ENCODE peak calls at places on chromosomes 6 and 20, in four cellular contexts. One of them, this sample, is unnamed.

GRCh38 chr6:50062051-50062450 is 12.3 kb upstream of the DEFB112 start:
- DNase-seq in HepG2: peak
- DNase-seq in WTC11: no peak
- DNase-seq in K562: peak
- DNase-seq in this sample: no peak

GRCh38 chr6:152277826-152278247 is 359.3 kb downstream of the SYNE1 start:
- DNase-seq in K562: no peak
- DNase-seq in HepG2: peak
- DNase-seq in WTC11: no peak
- DNase-seq in this sample: no peak

GRCh38 chr6:33289784-33290315 is 449 bp downstream of the PFDN6 start:
- DNase-seq in WTC11: no peak
- DNase-seq in HepG2: no peak
- DNase-seq in K562: no peak
- DNase-seq in this sample: no peak

GRCh38 chr20:33676652-33677645 is 2.7 kb upstream of the NECAB3 start:
- DNase-seq in HepG2: no peak
- DNase-seq in WTC11: no peak
- DNase-seq in K562: peak
- DNase-seq in this sample: no peak

GRCh38 chr20:3730803-3731370 is 1.6 kb upstream of the HSPA12B start:
- DNase-seq in K562: no peak
- DNase-seq in WTC11: no peak
- DNase-seq in HepG2: no peak
- DNase-seq in this sample: no peak

GRCh38 chr6:104134876-104135275 is 724.8 kb downstream of the HACE1 start:
- DNase-seq in K562: no peak
- DNase-seq in WTC11: no peak
- DNase-seq in HepG2: no peak
- DNase-seq in this sample: no peak

GRCh38 chr20:22180244-22180643 is 404.1 kb downstream of the FOXA2 start:
- DNase-seq in HepG2: peak
- DNase-seq in K562: peak
- DNase-seq in WTC11: peak
- DNase-seq in this sample: peak

GRCh38 chr6:5090603-5091002 is 5.5 kb downstream of the PPP1R3G start:
- DNase-seq in K562: no peak
- DNase-seq in WTC11: no peak
- DNase-seq in HepG2: no peak
- DNase-seq in this sample: no peak

GRCh38 chr20:36802326-36803223 is 29.0 kb upstream of the DSN1 start:
- DNase-seq in WTC11: no peak
- DNase-seq in K562: no peak
- DNase-seq in HepG2: no peak
- DNase-seq in this sample: peak

GRCh38 chr20:1567392-1568165 is 10.1 kb upstream of the SIRPD start:
- DNase-seq in HepG2: peak
- DNase-seq in WTC11: no peak
- DNase-seq in K562: peak
- DNase-seq in this sample: peak

GRCh38 chr6:159170999-159171712 is 2.0 kb downstream of the FNDC1 start:
- DNase-seq in WTC11: no peak
- DNase-seq in K562: no peak
- DNase-seq in HepG2: no peak
- DNase-seq in this sample: no peak

GRCh38 chr6:80520195-80520594 is 413.7 kb downstream of the BCKDHB start:
- DNase-seq in WTC11: no peak
- DNase-seq in K562: no peak
- DNase-seq in HepG2: no peak
- DNase-seq in this sample: no peak

GRCh38 chr6:136524339-136524935 is 25.8 kb downstream of the MAP7 start:
- DNase-seq in WTC11: no peak
- DNase-seq in K562: no peak
- DNase-seq in HepG2: no peak
- DNase-seq in this sample: peak

GRCh38 chr6:21823371-21823770 is 229.8 kb downstream of the SOX4 start:
- DNase-seq in WTC11: no peak
- DNase-seq in K562: no peak
- DNase-seq in HepG2: no peak
- DNase-seq in this sample: no peak

GRCh38 chr6:137148291-137149076 is 25.0 kb downstream of the IL22RA2 start:
- DNase-seq in K562: no peak
- DNase-seq in HepG2: peak
- DNase-seq in WTC11: no peak
- DNase-seq in this sample: peak

GRCh38 chr20:48294196-48294595 is 508.9 kb upstream of the SULF2 start:
- DNase-seq in HepG2: no peak
- DNase-seq in K562: peak
- DNase-seq in WTC11: no peak
- DNase-seq in this sample: no peak

GRCh38 chr6:53565886-53566285 is 21.0 kb upstream of the GCLC start:
- DNase-seq in WTC11: no peak
- DNase-seq in K562: no peak
- DNase-seq in HepG2: no peak
- DNase-seq in this sample: no peak

GRCh38 chr6:41672816-41673703 is 34.8 kb downstream of the MDFI start:
- DNase-seq in K562: no peak
- DNase-seq in HepG2: no peak
- DNase-seq in WTC11: no peak
- DNase-seq in this sample: no peak

GRCh38 chr6:72040106-72040505 is 153.8 kb downstream of the RIMS1 start:
- DNase-seq in K562: no peak
- DNase-seq in WTC11: no peak
- DNase-seq in HepG2: no peak
- DNase-seq in this sample: no peak

GRCh38 chr6:22892452-22892851 is 323.1 kb downstream of the HDGFL1 start:
- DNase-seq in K562: no peak
- DNase-seq in HepG2: no peak
- DNase-seq in WTC11: no peak
- DNase-seq in this sample: peak

GRCh38 chr20:54044156-54044555 is 26.2 kb downstream of the BCAS1 start:
- DNase-seq in HepG2: no peak
- DNase-seq in WTC11: no peak
- DNase-seq in K562: no peak
- DNase-seq in this sample: no peak

GRCh38 chr6:93858213-93858612 is 438.9 kb upstream of the EPHA7 start:
- DNase-seq in K562: no peak
- DNase-seq in WTC11: no peak
- DNase-seq in HepG2: no peak
- DNase-seq in this sample: no peak

GRCh38 chr6:113645576-113645970 is 211.6 kb upstream of the MARCKS start:
- DNase-seq in WTC11: no peak
- DNase-seq in HepG2: peak
- DNase-seq in K562: no peak
- DNase-seq in this sample: no peak

GRCh38 chr6:15504040-15504491 is 158.8 kb downstream of the DTNBP1 start:
- DNase-seq in K562: no peak
- DNase-seq in HepG2: no peak
- DNase-seq in WTC11: no peak
- DNase-seq in this sample: no peak

GRCh38 chr6:166045173-166045957 is 122.3 kb downstream of the TBXT start:
- DNase-seq in K562: no peak
- DNase-seq in HepG2: no peak
- DNase-seq in WTC11: no peak
- DNase-seq in this sample: no peak

GRCh38 chr6:157595768-157596167 is 214.8 kb downstream of the ZDHHC14 start:
- DNase-seq in K562: no peak
- DNase-seq in HepG2: no peak
- DNase-seq in WTC11: no peak
- DNase-seq in this sample: no peak

GRCh38 chr6:56370591-56371198 is 123.3 kb upstream of the COL21A1 start:
- DNase-seq in HepG2: peak
- DNase-seq in WTC11: no peak
- DNase-seq in K562: no peak
- DNase-seq in this sample: peak

GRCh38 chr6:6315660-6316059 is 4.8 kb downstream of the F13A1 start:
- DNase-seq in WTC11: peak
- DNase-seq in HepG2: peak
- DNase-seq in K562: peak
- DNase-seq in this sample: peak
- TF ChIP-seq HMGXB4 in WTC11: no peak
- TF ChIP-seq HMGXB4 in HepG2: no peak
- TF ChIP-seq HMGXB4 in K562: no peak
- TF ChIP-seq HMGXB4 in this sample: no peak

DNA sequence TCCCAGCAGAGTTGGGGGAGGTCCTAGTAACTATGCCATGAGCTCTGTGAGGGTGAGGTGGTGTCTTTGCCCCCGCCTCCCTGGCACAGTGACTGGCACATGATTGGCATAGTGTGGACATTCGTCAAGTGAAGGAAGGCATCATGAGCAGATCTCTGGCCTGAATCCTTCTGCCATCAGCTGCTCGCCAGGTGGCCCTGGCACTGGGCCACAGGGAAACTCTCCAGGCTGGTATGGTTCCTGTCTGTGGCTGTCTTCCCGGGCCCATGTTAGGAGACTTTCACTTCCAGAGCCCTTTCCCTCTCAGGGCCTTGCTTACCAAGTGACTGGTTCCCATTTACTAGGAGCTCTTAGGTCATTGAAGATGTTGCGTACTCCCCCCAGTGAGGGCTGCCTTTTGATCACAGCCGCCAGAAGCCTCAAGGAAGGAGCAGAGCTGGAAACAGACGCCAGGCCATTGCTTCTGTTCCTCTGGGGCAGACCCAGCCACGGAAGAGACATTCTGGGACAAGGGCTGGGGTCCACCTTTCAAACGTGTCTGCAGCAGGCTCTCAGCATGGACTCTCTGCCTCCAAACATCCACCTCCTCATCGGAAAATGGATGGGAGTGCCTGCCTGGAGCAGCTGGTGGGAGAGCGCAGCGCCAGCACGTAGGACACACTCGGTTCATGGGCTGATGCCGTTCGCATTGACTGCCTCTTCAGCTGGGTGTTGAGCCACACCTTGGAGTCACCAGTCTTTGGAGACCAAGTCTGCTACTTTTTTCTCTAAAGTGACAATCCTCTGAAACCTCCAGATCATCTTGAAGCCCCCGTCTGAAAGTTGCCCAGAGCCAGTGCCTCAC is 67.2 kb downstream of the PTPN1 start:
- DNase-seq in WTC11: no peak
- DNase-seq in K562: no peak
- DNase-seq in HepG2: no peak
- DNase-seq in this sample: no peak
- TF ChIP-seq HMGXB4 in WTC11: no peak
- TF ChIP-seq HMGXB4 in K562: no peak
- TF ChIP-seq HMGXB4 in HepG2: no peak
- TF ChIP-seq HMGXB4 in this sample: no peak

GRCh38 chr20:11090751-11091150 is 417.0 kb upstream of the JAG1 start:
- DNase-seq in WTC11: no peak
- DNase-seq in K562: no peak
- DNase-seq in HepG2: no peak
- DNase-seq in this sample: no peak

GRCh38 chr20:11094196-11094595 is 420.4 kb upstream of the JAG1 start:
- DNase-seq in HepG2: no peak
- DNase-seq in K562: no peak
- DNase-seq in WTC11: no peak
- DNase-seq in this sample: no peak

GRCh38 chr20:11094711-11095110 is 420.9 kb upstream of the JAG1 start:
- DNase-seq in WTC11: no peak
- DNase-seq in K562: no peak
- DNase-seq in HepG2: no peak
- DNase-seq in this sample: no peak

GRCh38 chr20:11092151-11092550 is 418.4 kb upstream of the JAG1 start:
- DNase-seq in HepG2: no peak
- DNase-seq in WTC11: no peak
- DNase-seq in K562: no peak
- DNase-seq in this sample: no peak

GRCh38 chr20:11091496-11091895 is 417.7 kb upstream of the JAG1 start:
- DNase-seq in WTC11: no peak
- DNase-seq in HepG2: no peak
- DNase-seq in K562: no peak
- DNase-seq in this sample: no peak
- TF ChIP-seq HMGXB4 in WTC11: no peak
- TF ChIP-seq HMGXB4 in HepG2: no peak
- TF ChIP-seq HMGXB4 in K562: no peak
- TF ChIP-seq HMGXB4 in this sample: no peak

DNA sequence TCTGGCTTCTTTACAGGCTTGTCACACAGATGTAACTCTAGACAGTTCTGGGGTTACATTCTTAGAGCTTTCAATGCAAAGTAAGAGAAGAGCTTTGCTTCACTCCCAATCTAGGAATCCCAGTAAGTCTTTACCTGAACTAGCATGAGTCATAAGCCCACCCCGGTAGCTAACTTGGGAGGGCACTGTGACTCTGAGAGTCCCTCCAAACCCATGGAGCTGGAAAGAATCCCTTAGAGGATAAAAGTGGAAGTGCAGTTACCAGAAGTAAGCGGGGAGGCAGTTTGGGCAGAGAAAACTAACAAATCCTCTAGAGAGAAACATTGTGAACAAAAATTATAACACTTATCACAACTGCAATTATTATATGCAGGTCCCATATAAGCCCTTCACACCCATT is 84.0 kb upstream of the SMLR1 start:
- DNase-seq in K562: no peak
- DNase-seq in WTC11: peak
- DNase-seq in HepG2: peak
- DNase-seq in this sample: no peak
- TF ChIP-seq HMGXB4 in K562: no peak
- TF ChIP-seq HMGXB4 in WTC11: no peak
- TF ChIP-seq HMGXB4 in HepG2: no peak
- TF ChIP-seq HMGXB4 in this sample: no peak

DNA sequence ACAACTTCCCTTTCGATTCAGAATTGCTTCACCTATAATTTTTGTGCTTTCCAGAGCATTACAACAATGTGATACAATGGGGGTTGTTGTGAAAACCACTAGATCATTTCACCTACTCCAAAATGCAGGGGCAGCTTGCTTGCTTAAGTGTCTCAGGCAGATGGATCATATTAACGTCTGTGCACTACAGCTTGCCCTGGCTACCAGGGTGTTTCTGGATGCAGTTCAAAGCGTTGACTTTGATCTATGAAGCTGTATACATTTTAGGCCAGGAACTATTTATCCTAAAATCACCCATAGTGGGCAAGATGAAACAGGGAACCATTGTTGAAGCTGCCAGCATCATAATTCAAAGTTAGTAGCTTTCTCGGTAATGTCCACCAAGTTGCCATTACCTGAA is 339.5 kb upstream of the HSF2 start:
- DNase-seq in HepG2: no peak
- DNase-seq in K562: no peak
- DNase-seq in WTC11: no peak
- DNase-seq in this sample: no peak
- TF ChIP-seq HMGXB4 in HepG2: no peak
- TF ChIP-seq HMGXB4 in K562: no peak
- TF ChIP-seq HMGXB4 in WTC11: no peak
- TF ChIP-seq HMGXB4 in this sample: no peak

GRCh38 chr20:38726849-38727601 is 2.7 kb downstream of the SLC32A1 start:
- DNase-seq in WTC11: peak
- DNase-seq in HepG2: peak
- DNase-seq in K562: peak
- DNase-seq in this sample: no peak
- TF ChIP-seq HMGXB4 in WTC11: peak
- TF ChIP-seq HMGXB4 in HepG2: peak
- TF ChIP-seq HMGXB4 in K562: no peak
- TF ChIP-seq HMGXB4 in this sample: no peak

DNA sequence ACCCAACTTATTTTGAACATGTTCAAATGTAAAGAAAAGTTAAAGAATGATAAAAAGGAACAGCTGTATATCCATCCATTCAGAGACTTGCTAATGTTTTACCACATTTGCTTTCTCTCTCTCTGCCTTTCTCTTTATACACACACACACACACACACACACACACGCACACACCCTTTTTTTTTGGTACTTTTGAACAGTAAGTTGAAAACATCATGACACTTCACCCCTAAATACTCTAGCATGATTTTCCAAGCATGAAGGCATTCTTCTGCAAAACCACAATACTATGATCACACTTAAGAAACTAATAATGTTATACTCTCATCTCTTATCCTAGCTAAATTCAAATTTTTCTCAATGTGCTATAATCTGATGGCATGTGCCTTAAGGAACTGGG is 192.3 kb downstream of the UTRN start:
- DNase-seq in WTC11: no peak
- DNase-seq in HepG2: no peak
- DNase-seq in K562: no peak
- DNase-seq in this sample: no peak
- TF ChIP-seq HMGXB4 in WTC11: no peak
- TF ChIP-seq HMGXB4 in HepG2: no peak
- TF ChIP-seq HMGXB4 in K562: no peak
- TF ChIP-seq HMGXB4 in this sample: no peak

This sample was measured in A549.